ENCODE peak calls at places on chromosomes 7 and 10, in nine cellular contexts. One of them, this sample, is unnamed.

GRCh38 chr10:3889961-3890522 is 105.0 kb upstream of the KLF6 start:
- DNase-seq in NB4: no peak
- DNase-seq in WTC11: no peak
- DNase-seq in thoracic aorta: no peak
- DNase-seq in fibroblast of pulmonary artery: peak
- DNase-seq in AG09319: no peak
- DNase-seq in heart left ventricle: no peak
- DNase-seq in IMR-90: peak
- DNase-seq in colonic mucosa: no peak
- DNase-seq in this sample: no peak

GRCh38 chr10:91683976-91684375 is 51.1 kb upstream of the PPP1R3C start:
- DNase-seq in AG09319: no peak
- DNase-seq in IMR-90: peak
- DNase-seq in NB4: no peak
- DNase-seq in fibroblast of pulmonary artery: peak
- DNase-seq in heart left ventricle: no peak
- DNase-seq in WTC11: no peak
- DNase-seq in colonic mucosa: no peak
- DNase-seq in thoracic aorta: no peak
- DNase-seq in this sample: no peak

GRCh38 chr10:116138897-116139296 is 134.1 kb downstream of the GFRA1 start:
- DNase-seq in NB4: no peak
- DNase-seq in IMR-90: no peak
- DNase-seq in AG09319: no peak
- DNase-seq in heart left ventricle: no peak
- DNase-seq in thoracic aorta: no peak
- DNase-seq in fibroblast of pulmonary artery: no peak
- DNase-seq in colonic mucosa: no peak
- DNase-seq in WTC11: no peak
- DNase-seq in this sample: no peak

GRCh38 chr10:83764681-83765080 is 374.6 kb upstream of the GHITM start:
- DNase-seq in AG09319: no peak
- DNase-seq in IMR-90: no peak
- DNase-seq in fibroblast of pulmonary artery: peak
- DNase-seq in WTC11: no peak
- DNase-seq in colonic mucosa: no peak
- DNase-seq in heart left ventricle: no peak
- DNase-seq in NB4: no peak
- DNase-seq in thoracic aorta: no peak
- DNase-seq in this sample: no peak

GRCh38 chr7:132134814-132135445 is 441.3 kb downstream of the PLXNA4 start:
- DNase-seq in heart left ventricle: no peak
- DNase-seq in fibroblast of pulmonary artery: no peak
- DNase-seq in NB4: no peak
- DNase-seq in AG09319: no peak
- DNase-seq in thoracic aorta: no peak
- DNase-seq in WTC11: no peak
- DNase-seq in IMR-90: no peak
- DNase-seq in colonic mucosa: no peak
- DNase-seq in this sample: no peak

GRCh38 chr7:37732253-37732652 is 48.7 kb downstream of the GPR141 start:
- DNase-seq in colonic mucosa: peak
- DNase-seq in thoracic aorta: no peak
- DNase-seq in fibroblast of pulmonary artery: peak
- DNase-seq in WTC11: peak
- DNase-seq in NB4: peak
- DNase-seq in AG09319: no peak
- DNase-seq in heart left ventricle: peak
- DNase-seq in IMR-90: no peak
- DNase-seq in this sample: peak

GRCh38 chr10:81820418-81820817 is 54.6 kb upstream of the NRG3 start:
- DNase-seq in IMR-90: no peak
- DNase-seq in colonic mucosa: no peak
- DNase-seq in WTC11: no peak
- DNase-seq in AG09319: no peak
- DNase-seq in NB4: peak
- DNase-seq in heart left ventricle: no peak
- DNase-seq in thoracic aorta: no peak
- DNase-seq in fibroblast of pulmonary artery: peak
- DNase-seq in this sample: no peak

GRCh38 chr7:99083733-99084132 is 60.2 kb downstream of the SMURF1 start:
- DNase-seq in NB4: peak
- DNase-seq in WTC11: no peak
- DNase-seq in AG09319: no peak
- DNase-seq in colonic mucosa: no peak
- DNase-seq in fibroblast of pulmonary artery: no peak
- DNase-seq in IMR-90: no peak
- DNase-seq in thoracic aorta: no peak
- DNase-seq in heart left ventricle: no peak
- DNase-seq in this sample: no peak

GRCh38 chr10:121516483-121516882 is 81.8 kb downstream of the FGFR2 start:
- DNase-seq in IMR-90: no peak
- DNase-seq in thoracic aorta: no peak
- DNase-seq in AG09319: no peak
- DNase-seq in fibroblast of pulmonary artery: no peak
- DNase-seq in colonic mucosa: no peak
- DNase-seq in WTC11: no peak
- DNase-seq in heart left ventricle: no peak
- DNase-seq in NB4: no peak
- DNase-seq in this sample: no peak

GRCh38 chr7:31707089-31707488 is 20.1 kb downstream of the PPP1R17 start:
- DNase-seq in heart left ventricle: no peak
- DNase-seq in thoracic aorta: no peak
- DNase-seq in colonic mucosa: no peak
- DNase-seq in WTC11: no peak
- DNase-seq in fibroblast of pulmonary artery: no peak
- DNase-seq in IMR-90: no peak
- DNase-seq in AG09319: no peak
- DNase-seq in NB4: no peak
- DNase-seq in this sample: no peak

GRCh38 chr7:156903232-156903909 is 10.4 kb upstream of the LMBR1 start:
- DNase-seq in thoracic aorta: no peak
- DNase-seq in fibroblast of pulmonary artery: peak
- DNase-seq in AG09319: no peak
- DNase-seq in NB4: no peak
- DNase-seq in heart left ventricle: peak
- DNase-seq in WTC11: no peak
- DNase-seq in IMR-90: peak
- DNase-seq in colonic mucosa: no peak
- DNase-seq in this sample: no peak

GRCh38 chr7:54802841-54803240 is 43.8 kb upstream of the SEC61G start:
- DNase-seq in fibroblast of pulmonary artery: peak
- DNase-seq in NB4: no peak
- DNase-seq in thoracic aorta: no peak
- DNase-seq in WTC11: no peak
- DNase-seq in AG09319: no peak
- DNase-seq in colonic mucosa: no peak
- DNase-seq in IMR-90: peak
- DNase-seq in heart left ventricle: no peak
- DNase-seq in this sample: no peak

GRCh38 chr7:100819586-100819985 is 7.7 kb downstream of the EPHB4 start:
- DNase-seq in heart left ventricle: no peak
- DNase-seq in WTC11: no peak
- DNase-seq in IMR-90: no peak
- DNase-seq in thoracic aorta: no peak
- DNase-seq in fibroblast of pulmonary artery: no peak
- DNase-seq in AG09319: no peak
- DNase-seq in colonic mucosa: no peak
- DNase-seq in NB4: no peak
- DNase-seq in this sample: no peak

GRCh38 chr10:71713135-71714040 is 6.2 kb downstream of the C10orf105 start:
- DNase-seq in NB4: peak
- DNase-seq in colonic mucosa: peak
- DNase-seq in IMR-90: peak
- DNase-seq in WTC11: no peak
- DNase-seq in AG09319: peak
- DNase-seq in fibroblast of pulmonary artery: peak
- DNase-seq in heart left ventricle: peak
- DNase-seq in thoracic aorta: peak
- DNase-seq in this sample: no peak

GRCh38 chr7:1136841-1137516 is 23.0 kb downstream of the ZFAND2A start:
- DNase-seq in AG09319: no peak
- DNase-seq in fibroblast of pulmonary artery: no peak
- DNase-seq in WTC11: peak
- DNase-seq in IMR-90: no peak
- DNase-seq in thoracic aorta: no peak
- DNase-seq in colonic mucosa: no peak
- DNase-seq in NB4: peak
- DNase-seq in heart left ventricle: no peak
- DNase-seq in this sample: no peak

GRCh38 chr10:129952771-129953489 is 11.1 kb downstream of the EBF3 start:
- DNase-seq in AG09319: no peak
- DNase-seq in WTC11: no peak
- DNase-seq in heart left ventricle: no peak
- DNase-seq in thoracic aorta: no peak
- DNase-seq in NB4: no peak
- DNase-seq in colonic mucosa: no peak
- DNase-seq in IMR-90: peak
- DNase-seq in fibroblast of pulmonary artery: peak
- DNase-seq in this sample: no peak

GRCh38 chr7:142275028-142275427 is 17.2 kb upstream of the PRSS58 start:
- DNase-seq in NB4: no peak
- DNase-seq in heart left ventricle: no peak
- DNase-seq in IMR-90: no peak
- DNase-seq in AG09319: no peak
- DNase-seq in WTC11: no peak
- DNase-seq in colonic mucosa: no peak
- DNase-seq in fibroblast of pulmonary artery: no peak
- DNase-seq in thoracic aorta: no peak
- DNase-seq in this sample: no peak

GRCh38 chr10:49135575-49136313 is 1.9 kb upstream of the FAM170B start:
- DNase-seq in colonic mucosa: no peak
- DNase-seq in fibroblast of pulmonary artery: peak
- DNase-seq in NB4: no peak
- DNase-seq in thoracic aorta: no peak
- DNase-seq in IMR-90: peak
- DNase-seq in heart left ventricle: no peak
- DNase-seq in AG09319: no peak
- DNase-seq in WTC11: no peak
- DNase-seq in this sample: no peak

GRCh38 chr7:149381245-149381644 is 79.6 kb downstream of the ZNF777 start:
- DNase-seq in WTC11: no peak
- DNase-seq in IMR-90: no peak
- DNase-seq in colonic mucosa: no peak
- DNase-seq in heart left ventricle: no peak
- DNase-seq in thoracic aorta: no peak
- DNase-seq in fibroblast of pulmonary artery: no peak
- DNase-seq in NB4: no peak
- DNase-seq in AG09319: no peak
- DNase-seq in this sample: no peak
- TF ChIP-seq CTCF in WTC11: no peak
- TF ChIP-seq CTCF in IMR-90: no peak
- TF ChIP-seq CTCF in colonic mucosa: no peak
- TF ChIP-seq CTCF in heart left ventricle: no peak
- TF ChIP-seq CTCF in thoracic aorta: no peak
- TF ChIP-seq CTCF in fibroblast of pulmonary artery: no peak
- TF ChIP-seq CTCF in NB4: no peak
- TF ChIP-seq CTCF in AG09319: no peak
- TF ChIP-seq CTCF in this sample: no peak

GRCh38 chr7:127557803-127558202 is 27.6 kb downstream of the GCC1 start:
- DNase-seq in NB4: no peak
- DNase-seq in thoracic aorta: no peak
- DNase-seq in IMR-90: no peak
- DNase-seq in colonic mucosa: no peak
- DNase-seq in fibroblast of pulmonary artery: no peak
- DNase-seq in WTC11: no peak
- DNase-seq in AG09319: no peak
- DNase-seq in heart left ventricle: no peak
- DNase-seq in this sample: no peak
- TF ChIP-seq CTCF in NB4: no peak
- TF ChIP-seq CTCF in thoracic aorta: no peak
- TF ChIP-seq CTCF in IMR-90: peak
- TF ChIP-seq CTCF in colonic mucosa: no peak
- TF ChIP-seq CTCF in fibroblast of pulmonary artery: no peak
- TF ChIP-seq CTCF in WTC11: no peak
- TF ChIP-seq CTCF in AG09319: no peak
- TF ChIP-seq CTCF in heart left ventricle: peak
- TF ChIP-seq CTCF in this sample: no peak

GRCh38 chr10:63769367-63769766 is 248.2 kb downstream of the REEP3 start:
- DNase-seq in heart left ventricle: no peak
- DNase-seq in WTC11: no peak
- DNase-seq in IMR-90: no peak
- DNase-seq in AG09319: no peak
- DNase-seq in NB4: no peak
- DNase-seq in thoracic aorta: no peak
- DNase-seq in fibroblast of pulmonary artery: no peak
- DNase-seq in colonic mucosa: no peak
- DNase-seq in this sample: no peak

GRCh38 chr10:63766766-63767505 is 245.7 kb downstream of the REEP3 start:
- DNase-seq in thoracic aorta: no peak
- DNase-seq in WTC11: no peak
- DNase-seq in NB4: no peak
- DNase-seq in heart left ventricle: no peak
- DNase-seq in colonic mucosa: no peak
- DNase-seq in fibroblast of pulmonary artery: peak
- DNase-seq in IMR-90: peak
- DNase-seq in AG09319: no peak
- DNase-seq in this sample: no peak

GRCh38 chr10:63765126-63765525 is 243.9 kb downstream of the REEP3 start:
- DNase-seq in WTC11: no peak
- DNase-seq in NB4: no peak
- DNase-seq in IMR-90: peak
- DNase-seq in colonic mucosa: no peak
- DNase-seq in heart left ventricle: no peak
- DNase-seq in fibroblast of pulmonary artery: no peak
- DNase-seq in thoracic aorta: no peak
- DNase-seq in AG09319: no peak
- DNase-seq in this sample: no peak

GRCh38 chr10:63770523-63770922 is 249.3 kb downstream of the REEP3 start:
- DNase-seq in thoracic aorta: no peak
- DNase-seq in AG09319: no peak
- DNase-seq in fibroblast of pulmonary artery: no peak
- DNase-seq in colonic mucosa: no peak
- DNase-seq in IMR-90: no peak
- DNase-seq in WTC11: no peak
- DNase-seq in heart left ventricle: no peak
- DNase-seq in NB4: no peak
- DNase-seq in this sample: no peak

DNA sequence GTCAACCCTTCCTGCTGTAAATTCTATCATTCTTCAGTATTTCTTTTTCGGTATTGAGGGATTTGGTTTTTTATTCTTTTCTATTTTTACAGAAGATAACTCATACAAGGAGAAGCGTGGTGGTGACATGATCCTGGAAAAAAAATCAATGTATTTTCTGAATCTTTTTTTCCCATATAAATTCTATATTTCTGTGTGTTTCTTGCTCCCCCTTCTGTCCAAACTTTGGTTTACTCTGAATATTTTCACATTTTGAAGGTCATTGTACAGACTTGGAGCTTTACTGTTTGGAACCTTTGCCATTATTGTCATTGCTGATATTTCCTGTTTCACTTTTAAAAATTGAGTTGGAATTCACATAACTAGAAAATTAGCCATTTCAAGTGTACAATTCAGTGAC is 246.3 kb downstream of the REEP3 start:
- DNase-seq in NB4: peak
- DNase-seq in heart left ventricle: no peak
- DNase-seq in IMR-90: peak
- DNase-seq in AG09319: no peak
- DNase-seq in thoracic aorta: no peak
- DNase-seq in WTC11: no peak
- DNase-seq in colonic mucosa: no peak
- DNase-seq in fibroblast of pulmonary artery: peak
- DNase-seq in this sample: no peak
- TF ChIP-seq CTCF in NB4: no peak
- TF ChIP-seq CTCF in heart left ventricle: peak
- TF ChIP-seq CTCF in IMR-90: peak
- TF ChIP-seq CTCF in AG09319: peak
- TF ChIP-seq CTCF in thoracic aorta: peak
- TF ChIP-seq CTCF in WTC11: no peak
- TF ChIP-seq CTCF in colonic mucosa: peak
- TF ChIP-seq CTCF in fibroblast of pulmonary artery: peak
- TF ChIP-seq CTCF in this sample: peak

GRCh38 chr7:75994388-75995051 is at the start of gene TMEM120A:
- DNase-seq in WTC11: peak
- DNase-seq in IMR-90: peak
- DNase-seq in AG09319: peak
- DNase-seq in colonic mucosa: peak
- DNase-seq in fibroblast of pulmonary artery: peak
- DNase-seq in heart left ventricle: peak
- DNase-seq in thoracic aorta: peak
- DNase-seq in NB4: peak
- DNase-seq in this sample: peak
- TF ChIP-seq CTCF in WTC11: no peak
- TF ChIP-seq CTCF in IMR-90: peak
- TF ChIP-seq CTCF in AG09319: no peak
- TF ChIP-seq CTCF in colonic mucosa: peak
- TF ChIP-seq CTCF in fibroblast of pulmonary artery: no peak
- TF ChIP-seq CTCF in heart left ventricle: peak
- TF ChIP-seq CTCF in thoracic aorta: no peak
- TF ChIP-seq CTCF in NB4: no peak
- TF ChIP-seq CTCF in this sample: no peak